ENCODE peak calls at places on chromosome 21, in eight cellular contexts. K is adrenal gland, O is body of pancreas, A is breast epithelium, H is heart left ventricle, P is Peyer's patch, Z is tibial nerve, F is spleen. R is an unnamed sample.

GRCh38 chr21:28754127-28754611 is 238.5 kb downstream of the LTN1 start:
- DNase-seq in K (peak; percentile 15), O (peak; percentile 15), A (no peak), H (peak; percentile 84), P (no peak), Z (no peak), F (no peak), R (no peak)

GRCh38 chr21:28338906-28339305 is 653.8 kb downstream of the LTN1 start:
- DNase-seq in K (no peak), O (no peak), A (no peak), H (peak; percentile 11), P (no peak), Z (no peak), F (no peak), R (no peak)

GRCh38 chr21:39911792-39912191 is 44.6 kb downstream of the PCP4 start:
- DNase-seq in K (no peak), O (no peak), A (no peak), H (no peak), P (no peak), Z (no peak), F (no peak), R (no peak)

GRCh38 chr21:27423906-27424595 is 457.2 kb upstream of the ADAMTS5 start:
- DNase-seq in K (no peak), O (no peak), A (no peak), H (no peak), P (no peak), Z (no peak), F (no peak), R (no peak)

GRCh38 chr21:25189497-25189896 is 417.8 kb downstream of the MRPL39 start:
- DNase-seq in K (no peak), O (no peak), A (no peak), H (no peak), P (no peak), Z (no peak), F (no peak), R (no peak)

GRCh38 chr21:16644690-16645089 is 868.2 kb upstream of the CXADR start:
- DNase-seq in K (no peak), O (no peak), A (no peak), H (no peak), P (no peak), Z (no peak), F (no peak), R (no peak)

GRCh38 chr21:39728341-39728740 is 16.6 kb upstream of the IGSF5 start:
- DNase-seq in K (no peak), O (no peak), A (no peak), H (no peak), P (no peak), Z (no peak), F (no peak), R (no peak)

GRCh38 chr21:29418813-29419212 is 120.1 kb downstream of the BACH1 start:
- DNase-seq in K (no peak), O (no peak), A (no peak), H (no peak), P (no peak), Z (no peak), F (no peak), R (no peak)

GRCh38 chr21:16084776-16085364 is 355.1 kb downstream of the USP25 start:
- DNase-seq in K (no peak), O (peak; percentile 14), A (no peak), H (peak; percentile 46), P (no peak), Z (peak; percentile 45), F (no peak), R (no peak)

GRCh38 chr21:28991861-28992525 is 684 bp downstream of the LTN1 start:
- DNase-seq in K (no peak), O (no peak), A (no peak), H (no peak), P (no peak), Z (no peak), F (no peak), R (no peak)

GRCh38 chr21:42845296-42845965 is 33.9 kb downstream of the WDR4 start:
- DNase-seq in K (peak; percentile 81), O (peak; percentile 66), A (no peak), H (peak; percentile 56), P (peak; percentile 38), Z (no peak), F (peak; percentile 73), R (peak; percentile 77)

GRCh38 chr21:29648710-29649240 is 291.0 kb downstream of the GRIK1 start:
- DNase-seq in K (no peak), O (no peak), A (no peak), H (no peak), P (no peak), Z (no peak), F (no peak), R (no peak)

GRCh38 chr21:9735421-9735961 is 785.9 kb upstream of the TPTE start:
- DNase-seq in K (no peak), O (no peak), A (no peak), H (no peak), P (no peak), Z (no peak), F (peak; percentile 77), R (no peak)

GRCh38 chr21:39669976-39670671 is 57.4 kb downstream of the B3GALT5 start:
- DNase-seq in K (no peak), O (no peak), A (no peak), H (no peak), P (peak; percentile 85), Z (no peak), F (peak; percentile 40), R (no peak)

GRCh38 chr21:29362758-29363157 is 64.0 kb downstream of the BACH1 start:
- DNase-seq in K (no peak), O (no peak), A (no peak), H (no peak), P (no peak), Z (no peak), F (no peak), R (no peak)

GRCh38 chr21:27477321-27477720 is 510.4 kb upstream of the ADAMTS5 start:
- DNase-seq in K (no peak), O (no peak), A (no peak), H (no peak), P (no peak), Z (no peak), F (no peak), R (no peak)

GRCh38 chr21:31283025-31283424 is 61.0 kb downstream of the TIAM1 start:
- DNase-seq in K (no peak), O (no peak), A (no peak), H (no peak), P (no peak), Z (no peak), F (no peak), R (peak; percentile 82)

GRCh38 chr21:44083631-44084291 is 23.4 kb upstream of the PWP2 start:
- DNase-seq in K (no peak), O (peak; percentile 22), A (no peak), H (no peak), P (peak; percentile 84), Z (no peak), F (peak; percentile 80), R (peak; percentile 53)

DNA sequence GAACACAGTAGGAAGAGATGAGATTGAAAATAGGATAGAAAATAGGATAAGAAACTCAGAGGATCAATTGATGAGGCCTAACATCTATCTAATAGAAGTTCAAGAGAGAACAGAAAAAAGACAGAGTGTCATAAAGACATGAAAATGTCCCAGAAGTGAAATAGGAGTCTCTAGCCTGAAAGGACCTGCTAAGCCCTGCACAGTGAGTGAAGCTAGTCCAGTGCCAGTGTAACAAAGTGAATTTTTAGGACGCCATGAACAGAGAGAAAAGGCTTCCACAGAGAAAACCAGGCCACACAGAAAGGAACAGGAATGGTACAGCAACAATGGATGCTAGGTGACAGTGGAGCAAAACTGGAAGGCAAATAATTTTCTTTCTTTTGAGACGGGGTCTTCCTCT is 20.3 kb upstream of the LSS start:
- DNase-seq in K (no peak), O (no peak), A (no peak), H (no peak), P (no peak), Z (no peak), F (no peak), R (no peak)
- TF ChIP-seq POLR2A in K (no peak), O (no peak), A (no peak), H (no peak), P (no peak), Z (no peak), F (no peak), R (no peak)

DNA sequence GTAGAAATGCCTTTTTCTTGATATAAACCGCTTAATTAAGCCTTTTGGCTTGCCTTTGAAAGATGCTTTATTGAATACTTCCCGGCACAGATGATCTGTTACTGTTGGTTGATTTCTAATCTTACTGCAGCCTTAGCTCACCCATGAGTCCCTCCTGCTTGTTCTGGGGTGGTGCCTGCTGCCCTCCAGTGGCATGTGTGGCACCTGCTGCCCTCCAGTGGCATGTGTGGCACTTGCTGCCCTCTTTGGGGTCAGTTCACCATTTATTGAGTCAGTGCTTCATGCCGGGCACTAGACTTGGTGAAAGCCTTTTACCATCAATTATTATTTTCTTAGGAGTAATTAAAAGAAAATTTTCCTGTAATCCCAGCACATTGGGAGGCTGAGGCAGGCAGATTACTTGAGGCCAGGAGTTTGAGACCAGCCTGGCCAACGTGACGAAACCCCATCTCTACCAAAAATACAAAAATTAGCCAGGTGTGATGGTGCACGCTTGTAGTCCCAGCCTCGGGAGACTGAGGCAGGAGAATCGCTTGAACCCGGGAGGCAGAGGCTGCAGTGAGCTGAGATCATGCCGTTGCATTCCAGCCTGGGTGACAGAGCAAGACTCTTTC is 54.3 kb downstream of the ADARB1 start:
- DNase-seq in K (peak; percentile 85), O (peak; percentile 82), A (peak; percentile 72), H (peak; percentile 74), P (peak; percentile 91), Z (peak; percentile 69), F (peak; percentile 93), R (peak; percentile 76)
- H3K4me1 ChIP-seq in K (peaks cover 56% of the 10 kb centered on the region), O (no peaks in the 10 kb centered on the region), A (no peaks in the 10 kb centered on the region), H (peaks cover 67% of the 10 kb centered on the region), P (peaks cover 25% of the 10 kb centered on the region), Z (peaks cover 3% of the 10 kb centered on the region), F (peaks cover 99% of the 10 kb centered on the region), R (peaks cover 58% of the 10 kb centered on the region)

DNA sequence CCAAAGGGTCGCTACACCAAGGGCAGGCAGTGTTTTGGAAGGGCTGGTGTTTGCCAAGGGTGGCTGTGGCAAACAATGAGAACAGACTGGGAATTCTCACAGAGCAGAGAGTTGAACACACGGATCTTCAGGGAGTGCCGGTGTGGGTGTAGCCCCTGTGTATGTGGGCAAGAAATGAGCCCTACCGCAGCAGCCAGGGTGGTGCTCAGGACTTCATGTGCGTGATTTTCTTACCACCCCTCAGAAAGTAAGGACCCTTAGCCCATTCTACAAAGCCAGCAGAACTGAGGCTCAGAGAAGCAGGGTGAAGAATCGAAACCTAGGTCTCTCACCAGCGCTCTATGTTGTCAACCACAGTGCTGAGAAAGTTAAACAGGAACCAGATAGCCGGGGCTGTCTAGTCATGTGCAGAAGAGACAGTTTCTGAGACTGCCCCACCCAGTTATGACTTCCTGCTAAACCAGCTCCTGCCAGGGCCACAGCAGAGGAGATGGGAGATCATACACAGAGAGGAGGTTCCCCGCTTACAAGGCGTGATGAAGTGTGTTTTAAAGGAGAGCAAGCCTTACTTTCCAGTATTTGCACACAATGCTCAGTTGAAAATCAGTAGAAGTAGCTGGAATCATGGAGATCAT is 21.9 kb upstream of the MORC3 start:
- DNase-seq in K (peak; percentile 45), O (peak; percentile 69), A (peak; percentile 76), H (peak; percentile 35), P (peak; percentile 93), Z (peak; percentile 50), F (peak; percentile 85), R (peak; percentile 56)
- TF ChIP-seq POLR2A in K (no peak), O (no peak), A (no peak), H (no peak), P (no peak), Z (no peak), F (no peak), R (no peak)

DNA sequence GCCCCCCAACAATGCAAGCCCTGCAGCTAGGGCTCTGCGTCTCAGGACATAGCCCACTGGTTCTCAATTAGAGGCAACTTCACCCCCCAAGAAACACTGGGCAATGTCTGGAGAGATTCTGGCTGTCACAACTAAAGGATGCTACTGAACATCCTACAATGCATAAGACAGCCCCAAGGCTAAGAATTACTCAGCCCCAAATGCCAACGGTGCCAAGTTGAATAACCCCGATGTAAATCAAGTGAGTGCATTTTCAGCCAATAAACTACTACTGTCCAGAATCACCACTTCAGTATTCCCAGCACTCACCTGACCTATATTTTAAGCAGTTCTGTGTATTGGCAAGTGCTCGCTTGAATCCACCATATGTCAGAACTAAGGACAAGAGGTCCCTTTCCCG is 6.9 kb downstream of the RIPK4 start:
- DNase-seq in K (no peak), O (no peak), A (no peak), H (no peak), P (no peak), Z (no peak), F (peak; percentile 1), R (no peak)
- H3K4me1 ChIP-seq in K (no peaks in the 10 kb centered on the region), O (peaks cover 65% of the 10 kb centered on the region), A (no peaks in the 10 kb centered on the region), H (peaks cover 6% of the 10 kb centered on the region), P (peaks cover 27% of the 10 kb centered on the region), Z (no peaks in the 10 kb centered on the region), F (peaks cover 35% of the 10 kb centered on the region), R (peaks cover 50% of the 10 kb centered on the region)